ENCODE peak calls at places on chromosomes 1 and 21, in eight cellular contexts. K, B, N, C, S, W, A and T are unnamed samples.

GRCh38 chr1:205505076-205505729 is 734 bp downstream of the CDK18 start:
- DNase-seq in K (no peak), B (no peak), N (peak; percentile 57), C (no peak), S (no peak), W (no peak), A (peak; percentile 42), T (no peak)

GRCh38 chr21:23955130-23955873 is 1652.0 kb downstream of the MRPL39 start:
- DNase-seq in K (no peak), B (no peak), N (no peak), C (no peak), S (no peak), W (no peak), A (no peak), T (no peak)

GRCh38 chr1:174747613-174748012 is 252.1 kb upstream of the CACYBP start:
- DNase-seq in K (no peak), B (no peak), N (no peak), C (no peak), S (no peak), W (no peak), A (no peak), T (no peak)

GRCh38 chr1:70143052-70143659 is 62.2 kb downstream of the LRRC40 start:
- DNase-seq in K (peak; percentile 64), B (no peak), N (no peak), C (no peak), S (no peak), W (peak; percentile 16), A (no peak), T (no peak)

GRCh38 chr1:190022709-190023108 is 455.0 kb downstream of the BRINP3 start:
- DNase-seq in K (no peak), B (no peak), N (no peak), C (no peak), S (no peak), W (peak; percentile 62), A (no peak), T (no peak)

GRCh38 chr1:19000065-19000464 is 43.6 kb upstream of the IFFO2 start:
- DNase-seq in K (no peak), B (no peak), N (no peak), C (no peak), S (no peak), W (no peak), A (no peak), T (no peak)

GRCh38 chr1:234495231-234495990 is 16.4 kb upstream of the TARBP1 start:
- DNase-seq in K (peak; percentile 73), B (peak; percentile 87), N (no peak), C (no peak), S (no peak), W (peak; percentile 89), A (peak; percentile 48), T (no peak)

GRCh38 chr21:42496120-42496838 is at the start of gene RSPH1:
- DNase-seq in K (peak; percentile 98), B (peak; percentile 99), N (peak; percentile 99), C (peak; percentile 100), S (peak; percentile 99), W (peak; percentile 97), A (peak; percentile 100), T (peak; percentile 100)

GRCh38 chr1:116514708-116515525 is 55.9 kb downstream of the CD58 start:
- DNase-seq in K (peak; percentile 39), B (no peak), N (no peak), C (no peak), S (no peak), W (peak; percentile 80), A (no peak), T (peak; percentile 83)

GRCh38 chr1:223007250-223007649 is 135.8 kb downstream of the TLR5 start:
- DNase-seq in K (no peak), B (no peak), N (no peak), C (no peak), S (no peak), W (no peak), A (no peak), T (no peak)

GRCh38 chr1:228267962-228268890 is 60.4 kb downstream of the OBSCN start:
- DNase-seq in K (no peak), B (no peak), N (no peak), C (no peak), S (no peak), W (no peak), A (no peak), T (no peak)

GRCh38 chr1:21815724-21816311 is 3.8 kb downstream of the LDLRAD2 start:
- DNase-seq in K (no peak), B (no peak), N (no peak), C (no peak), S (no peak), W (no peak), A (no peak), T (no peak)

GRCh38 chr21:39153373-39153772 is 29.9 kb downstream of the PSMG1 start:
- DNase-seq in K (peak; percentile 13), B (no peak), N (peak; percentile 32), C (no peak), S (no peak), W (peak; percentile 9), A (no peak), T (no peak)

GRCh38 chr1:94698759-94699502 is 121.2 kb upstream of the SLC44A3 start:
- DNase-seq in K (peak; percentile 40), B (no peak), N (no peak), C (no peak), S (no peak), W (peak; percentile 88), A (peak; percentile 31), T (no peak)

GRCh38 chr21:34885636-34886553 is 163.2 kb downstream of the RUNX1 start:
- DNase-seq in K (peak; percentile 54), B (no peak), N (peak; percentile 33), C (no peak), S (no peak), W (peak; percentile 40), A (peak; percentile 72), T (no peak)

GRCh38 chr1:7425771-7426170 is 345.3 kb upstream of the VAMP3 start:
- DNase-seq in K (no peak), B (no peak), N (no peak), C (no peak), S (no peak), W (no peak), A (no peak), T (no peak)

GRCh38 chr1:233735331-233735730 is 121.4 kb downstream of the KCNK1 start:
- DNase-seq in K (no peak), B (no peak), N (no peak), C (no peak), S (no peak), W (no peak), A (no peak), T (no peak)

GRCh38 chr21:31558839-31559367 is 100.6 kb upstream of the SOD1 start:
- DNase-seq in K (peak; percentile 96), B (peak; percentile 96), N (peak; percentile 94), C (peak; percentile 86), S (peak; percentile 97), W (peak; percentile 87), A (peak; percentile 96), T (peak; percentile 95)

GRCh38 chr21:45364464-45365185 is 40.3 kb upstream of the COL18A1 start:
- DNase-seq in K (peak; percentile 91), B (peak; percentile 76), N (no peak), C (no peak), S (no peak), W (peak; percentile 41), A (no peak), T (no peak)

GRCh38 chr21:45636921-45637646 is 6.4 kb upstream of the PCBP3 start:
- DNase-seq in K (no peak), B (no peak), N (no peak), C (no peak), S (no peak), W (no peak), A (no peak), T (peak; percentile 62)

GRCh38 chr1:202205523-202206190 is 12.1 kb downstream of the LGR6 start:
- DNase-seq in K (peak; percentile 15), B (no peak), N (no peak), C (no peak), S (no peak), W (no peak), A (no peak), T (no peak)

GRCh38 chr21:42147386-42148020 is 71.4 kb upstream of the ABCG1 start:
- DNase-seq in K (no peak), B (no peak), N (no peak), C (peak; percentile 46), S (no peak), W (no peak), A (no peak), T (peak; percentile 54)

GRCh38 chr1:60833173-60833572 is 249.2 kb upstream of the NFIA start:
- DNase-seq in K (peak; percentile 32), B (no peak), N (no peak), C (no peak), S (no peak), W (no peak), A (peak; percentile 18), T (no peak)

GRCh38 chr1:23483327-23484252 is at the start of gene ASAP3:
- DNase-seq in K (peak; percentile 80), B (peak; percentile 54), N (peak; percentile 45), C (peak; percentile 76), S (no peak), W (peak; percentile 46), A (peak; percentile 66), T (no peak)

GRCh38 chr1:156465747-156466365 is 34.7 kb downstream of the MEF2D start:
- DNase-seq in K (no peak), B (no peak), N (no peak), C (no peak), S (no peak), W (no peak), A (no peak), T (no peak)

GRCh38 chr1:29859126-29859525 is 622.8 kb downstream of the PTPRU start:
- DNase-seq in K (no peak), B (no peak), N (no peak), C (no peak), S (no peak), W (no peak), A (no peak), T (no peak)

GRCh38 chr1:10694274-10694632 is 102.2 kb downstream of the CASZ1 start:
- DNase-seq in K (peak; percentile 20), B (no peak), N (no peak), C (no peak), S (peak; percentile 80), W (no peak), A (no peak), T (no peak)

GRCh38 chr21:36854391-36854790 is 112.1 kb downstream of the HLCS start:
- DNase-seq in K (peak; percentile 55), B (no peak), N (peak; percentile 66), C (no peak), S (peak; percentile 44), W (peak; percentile 55), A (peak; percentile 75), T (no peak)

GRCh38 chr21:43764576-43765495 is 11.3 kb downstream of the CSTB start:
- DNase-seq in K (no peak), B (no peak), N (no peak), C (no peak), S (no peak), W (no peak), A (no peak), T (no peak)

GRCh38 chr1:183896466-183897026 is 91.6 kb downstream of the RGL1 start:
- DNase-seq in K (peak; percentile 66), B (no peak), N (no peak), C (no peak), S (no peak), W (peak; percentile 99), A (no peak), T (no peak)

GRCh38 chr1:61427516-61427915 is 297.4 kb downstream of the TM2D1 start:
- DNase-seq in K (no peak), B (no peak), N (no peak), C (no peak), S (no peak), W (no peak), A (no peak), T (no peak)

GRCh38 chr21:17501107-17502006 is 11.5 kb upstream of the CXADR start:
- DNase-seq in K (no peak), B (no peak), N (peak; percentile 80), C (no peak), S (no peak), W (no peak), A (peak; percentile 31), T (no peak)

GRCh38 chr1:30754684-30755171 is 2.8 kb downstream of the LAPTM5 start:
- DNase-seq in K (no peak), B (no peak), N (no peak), C (no peak), S (no peak), W (no peak), A (no peak), T (no peak)

GRCh38 chr1:230754831-230755230 is 7.6 kb downstream of the CAPN9 start:
- DNase-seq in K (peak; percentile 42), B (no peak), N (no peak), C (no peak), S (no peak), W (peak; percentile 48), A (no peak), T (no peak)